ENCODE peak calls at places on chromosomes 16 and 17, in five cellular contexts. P, C, U, R and T are unnamed samples.

GRCh38 chr17:31394544-31394943 is 3.1 kb downstream of the RAB11FIP4 start:
- DNase-seq in C (peak), U (peak), R (peak), P (no peak), T (no peak)

GRCh38 chr16:80694950-80695471 is 109.4 kb downstream of the CDYL2 start:
- DNase-seq in P (no peak), U (no peak), R (no peak), C (no peak), T (no peak)

GRCh38 chr16:66935319-66936011 is at the start of gene CES2:
- DNase-seq in P (peak), C (no peak), U (peak), R (peak), T (no peak)

GRCh38 chr17:11705111-11705510 is 106.8 kb downstream of the DNAH9 start:
- DNase-seq in R (peak), U (peak), P (no peak), C (no peak), T (no peak)

GRCh38 chr17:60161598-60162330 is 12.0 kb downstream of the CA4 start:
- DNase-seq in P (no peak), U (no peak), R (no peak), C (peak), T (no peak)

GRCh38 chr16:8892101-8892575 is 10.0 kb downstream of the LITAFD start:
- DNase-seq in R (no peak), P (peak), U (no peak), C (no peak), T (no peak)

GRCh38 chr16:89658221-89658879 is 714 bp downstream of the SPATA33 start:
- DNase-seq in P (no peak), U (no peak), R (peak), C (peak), T (no peak)

GRCh38 chr16:67915831-67916723 is 15.6 kb downstream of the CTRL start:
- DNase-seq in R (no peak), U (no peak), C (no peak), P (peak), T (no peak)

GRCh38 chr17:38616361-38616760 is 10.6 kb upstream of the SRCIN1 start:
- DNase-seq in P (no peak), C (no peak), U (no peak), R (no peak), T (no peak)

GRCh38 chr17:49384962-49385361 is 22.9 kb upstream of the ZNF652 start:
- DNase-seq in U (no peak), C (no peak), P (no peak), R (no peak), T (no peak)

GRCh38 chr17:58982626-58983025 is 124.1 kb downstream of the TRIM37 start:
- DNase-seq in R (no peak), C (no peak), U (no peak), P (no peak), T (no peak)

GRCh38 chr17:6523330-6523729 is 33.0 kb downstream of the PITPNM3 start:
- DNase-seq in R (no peak), U (no peak), P (no peak), C (no peak), T (no peak)

GRCh38 chr17:37744961-37745800 is at the start of gene HNF1B:
- DNase-seq in U (peak), R (peak), P (no peak), C (no peak), T (peak)

GRCh38 chr17:76446449-76447231 is 6.3 kb downstream of the UBE2O start:
- DNase-seq in U (no peak), P (no peak), C (peak), R (no peak), T (no peak)

GRCh38 chr17:27569884-27570577 is 61.0 kb upstream of the LGALS9 start:
- DNase-seq in R (no peak), C (peak), P (no peak), U (no peak), T (no peak)

GRCh38 chr16:68644715-68645493 is at the start of gene CDH3:
- DNase-seq in C (no peak), P (no peak), U (peak), R (peak), T (no peak)

GRCh38 chr17:2040942-2041560 is 771 bp upstream of the OVCA2 start:
- DNase-seq in R (no peak), P (no peak), U (no peak), C (no peak), T (no peak)
- H3K4me3 ChIP-seq in R (peak), P (peak), U (peak), C (peak), T (peak)

GRCh38 chr17:55842405-55843158 is 91.7 kb downstream of the PCTP start:
- DNase-seq in U (no peak), P (no peak), C (no peak), R (no peak), T (no peak)

GRCh38 chr17:55846745-55847144 is 95.9 kb downstream of the PCTP start:
- DNase-seq in C (no peak), R (no peak), P (no peak), U (no peak), T (no peak)

GRCh38 chr17:55843785-55844184 is 92.9 kb downstream of the PCTP start:
- DNase-seq in R (no peak), U (no peak), C (no peak), P (no peak), T (no peak)

GRCh38 chr17:55845385-55845784 is 94.5 kb downstream of the PCTP start:
- DNase-seq in C (no peak), P (peak), U (no peak), R (peak), T (no peak)
- H3K4me3 ChIP-seq in C (no peak), P (peak), U (no peak), R (no peak), T (no peak)

GRCh38 chr17:78130080-78130438 is 512 bp upstream of the TMC8 start:
- DNase-seq in U (no peak), C (peak), P (no peak), R (no peak), T (no peak)

GRCh38 chr17:78129385-78130079 is 977 bp upstream of the TMC6 start:
- DNase-seq in P (no peak), R (no peak), C (no peak), U (no peak), T (no peak)

GRCh38 chr17:78132086-78132676 is 1.6 kb downstream of the TMC8 start:
- DNase-seq in U (no peak), P (no peak), C (no peak), R (peak), T (peak)

GRCh38 chr17:78131172-78132085 is 858 bp downstream of the TMC8 start:
- DNase-seq in P (no peak), C (no peak), R (no peak), U (no peak), T (no peak)

GRCh38 chr17:78130439-78131101 is at the start of gene TMC8:
- DNase-seq in R (no peak), U (no peak), C (peak), P (no peak), T (peak)
- H3K4me3 ChIP-seq in R (peak), U (peak), C (no peak), P (no peak), T (peak)

GRCh38 chr16:75249441-75249840 is 2.0 kb downstream of the BCAR1 start:
- DNase-seq in P (no peak), R (no peak), C (no peak), U (no peak), T (no peak)
- H3K4me3 ChIP-seq in P (peak), R (peak), C (no peak), U (peak), T (no peak)

GRCh38 chr17:17205368-17206148 is 575 bp downstream of the PLD6 start:
- DNase-seq in R (peak), U (peak), C (peak), P (peak), T (peak)

GRCh38 chr17:17203173-17203730 is 2.9 kb downstream of the PLD6 start:
- DNase-seq in R (no peak), P (no peak), C (no peak), U (no peak), T (no peak)

GRCh38 chr17:17204041-17204591 is 2.0 kb downstream of the PLD6 start:
- DNase-seq in U (no peak), P (no peak), C (no peak), R (no peak), T (no peak)

GRCh38 chr17:17206149-17206912 is at the start of gene PLD6:
- DNase-seq in C (peak), R (peak), P (peak), U (peak), T (peak)

DNA sequence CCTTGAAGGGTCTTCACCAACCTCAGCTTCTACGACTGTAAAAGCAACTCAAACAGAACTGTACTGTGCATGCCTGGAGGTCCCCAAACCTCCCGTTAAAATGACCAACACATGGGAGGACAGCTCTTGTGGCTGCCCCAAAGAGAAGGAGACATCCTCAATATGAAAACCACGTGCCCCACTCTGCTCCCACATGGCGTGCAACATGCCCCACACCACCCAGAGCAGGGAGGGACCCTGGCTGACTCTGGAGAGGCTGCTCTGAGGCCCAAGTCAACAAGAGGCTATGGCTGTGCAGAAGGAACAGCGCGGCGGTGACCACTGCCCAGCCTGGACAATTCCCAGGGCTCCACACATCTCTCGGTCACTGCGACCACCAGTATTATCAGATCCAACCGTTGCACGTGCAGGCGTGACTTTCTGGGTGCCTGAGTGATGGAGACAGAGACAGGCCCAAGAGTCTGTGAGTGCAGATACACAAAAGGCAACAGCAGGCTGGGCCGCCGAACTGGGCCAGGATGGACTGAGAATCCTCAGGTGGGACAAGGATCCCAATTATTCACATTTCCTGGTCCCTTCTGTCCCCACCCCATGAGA is 1.4 kb downstream of the PLD6 start:
- DNase-seq in U (no peak), R (no peak), P (no peak), C (no peak), T (no peak)
- H3K4me3 ChIP-seq in U (peak), R (peak), P (peak), C (peak), T (peak)

GRCh38 chr16:636206-637080 is at the start of gene METTL26:
- DNase-seq in R (peak), C (peak), U (peak), P (peak), T (peak)
- H3K4me3 ChIP-seq in R (peak), C (peak), U (peak), P (peak), T (peak)

GRCh38 chr17:8746501-8747236 is 2.0 kb upstream of the CCDC42 start:
- DNase-seq in P (no peak), C (no peak), R (no peak), U (no peak), T (no peak)
- H3K4me3 ChIP-seq in P (peak), C (peak), R (peak), U (peak), T (no peak)

GRCh38 chr16:1432388-1433262 is 1.7 kb downstream of the PERCC1 start:
- DNase-seq in R (no peak), P (no peak), C (no peak), U (no peak), T (no peak)
- H3K4me3 ChIP-seq in R (no peak), P (peak), C (no peak), U (no peak), T (no peak)

GRCh38 chr16:19168173-19169080 is at the start of gene SYT17:
- DNase-seq in P (no peak), C (no peak), R (peak), U (peak), T (no peak)
- H3K4me3 ChIP-seq in P (peak), C (no peak), R (peak), U (peak), T (peak)